ENCODE peak calls at places on chromosomes 11 and 22, in six cellular contexts. K, N, Z, E, H and D are unnamed samples.
A peak's percentile ranks its signal among the peaks of the same experiment; 100 is the strongest.

GRCh38 chr11:118618115-118618990 is 10.9 kb downstream of the PHLDB1 start:
- DNase-seq in N (peak; percentile 84), E (peak; percentile 83), K (peak; percentile 94), Z (peak; percentile 61), H (no peak), D (peak; percentile 89)

GRCh38 chr11:46380340-46381045 is 976 bp upstream of the MDK start:
- DNase-seq in Z (no peak), K (peak; percentile 49), H (no peak), N (peak; percentile 87), E (peak; percentile 82), D (no peak)

GRCh38 chr11:116830184-116830912 is 641 bp downstream of the APOC3 start:
- DNase-seq in K (no peak), E (no peak), N (no peak), Z (no peak), H (no peak), D (no peak)

GRCh38 chr22:29820941-29821789 is 16.9 kb downstream of the ASCC2 start:
- DNase-seq in E (peak; percentile 93), K (peak; percentile 99), N (no peak), Z (no peak), H (no peak), D (peak; percentile 100)

GRCh38 chr11:69397732-69398131 is 83.7 kb upstream of the LINC01488 start:
- DNase-seq in E (peak; percentile 1), H (no peak), N (no peak), K (no peak), Z (no peak), D (no peak)

GRCh38 chr11:105781807-105782206 is 171.9 kb downstream of the GRIA4 start:
- DNase-seq in K (no peak), E (no peak), Z (no peak), H (no peak), N (no peak), D (no peak)

GRCh38 chr11:88103337-88104206 is 71.7 kb downstream of the RAB38 start:
- DNase-seq in E (no peak), Z (no peak), H (no peak), K (peak; percentile 73), N (no peak), D (peak; percentile 40)

GRCh38 chr11:75033916-75034315 is 45.2 kb downstream of the NEU3 start:
- DNase-seq in K (no peak), Z (no peak), E (no peak), N (no peak), H (peak; percentile 64), D (no peak)

GRCh38 chr22:29626497-29627195 is 23.2 kb downstream of the NF2 start:
- DNase-seq in E (no peak), Z (no peak), N (no peak), K (peak; percentile 81), H (no peak), D (peak; percentile 96)

GRCh38 chr22:31578171-31578570 is 81.8 kb downstream of the SFI1 start:
- DNase-seq in Z (no peak), E (no peak), N (no peak), K (no peak), H (no peak), D (no peak)

GRCh38 chr11:10934293-10934850 is 76.5 kb upstream of the ZBED5 start:
- DNase-seq in Z (no peak), K (no peak), E (no peak), H (no peak), N (no peak), D (no peak)

GRCh38 chr11:61971177-61972111 is 4.0 kb upstream of the FTH1 start:
- DNase-seq in K (peak; percentile 100), N (peak; percentile 99), E (peak; percentile 98), Z (peak; percentile 90), H (peak; percentile 98), D (peak; percentile 100)

GRCh38 chr11:111637885-111638284 is 35.6 kb downstream of the SIK2 start:
- DNase-seq in N (no peak), Z (no peak), E (no peak), H (no peak), K (no peak), D (no peak)

GRCh38 chr11:10930224-10930960 is 72.5 kb upstream of the ZBED5 start:
- DNase-seq in K (peak; percentile 34), N (no peak), Z (no peak), E (peak; percentile 34), H (no peak), D (peak; percentile 43)

GRCh38 chr11:31779268-31779879 is 31.7 kb downstream of the PAX6 start:
- DNase-seq in E (no peak), Z (no peak), H (no peak), K (no peak), N (no peak), D (peak; percentile 73)

GRCh38 chr22:37951305-37951704 is 2.1 kb downstream of the C22orf23 start:
- DNase-seq in Z (no peak), N (no peak), K (no peak), E (no peak), H (no peak), D (no peak)

GRCh38 chr11:84518601-84519183 is 1108.5 kb downstream of the DLG2 start:
- DNase-seq in H (no peak), K (no peak), Z (no peak), N (no peak), E (no peak), D (no peak)

GRCh38 chr11:15123849-15124248 is 9.1 kb downstream of the INSC start:
- DNase-seq in Z (no peak), H (no peak), N (no peak), K (peak; percentile 47), E (no peak), D (peak; percentile 73)

GRCh38 chr11:118106789-118107335 is 20.1 kb upstream of the SMIM35 start:
- DNase-seq in Z (no peak), H (no peak), K (no peak), N (no peak), E (no peak), D (peak; percentile 4)

GRCh38 chr11:64878223-64878493 is 263 bp downstream of the EHD1 start:
- DNase-seq in K (no peak), H (no peak), N (no peak), E (no peak), Z (no peak), D (no peak)

GRCh38 chr22:47605886-47606285 is 843.4 kb downstream of the TBC1D22A start:
- DNase-seq in Z (peak; percentile 9), N (peak; percentile 5), H (no peak), E (no peak), K (no peak), D (no peak)

GRCh38 chr11:118924591-118925585 is 838 bp downstream of the BCL9L start:
- DNase-seq in H (peak; percentile 86), Z (no peak), E (peak; percentile 75), N (peak; percentile 73), K (peak; percentile 49), D (peak; percentile 39)

GRCh38 chr11:117334896-117335295 is 7.2 kb downstream of the CEP164 start:
- DNase-seq in N (no peak), Z (no peak), E (no peak), H (no peak), K (no peak), D (no peak)

GRCh38 chr22:23915230-23915754 is 21.1 kb downstream of the MIF start:
- DNase-seq in H (peak; percentile 36), K (no peak), Z (no peak), E (no peak), N (no peak), D (no peak)

GRCh38 chr22:37801946-37802309 is 5.8 kb upstream of the GCAT start:
- DNase-seq in K (no peak), E (no peak), Z (no peak), N (no peak), H (no peak), D (no peak)

GRCh38 chr11:61814242-61814957 is 2.4 kb downstream of the FADS1 start:
- DNase-seq in K (peak; percentile 40), H (no peak), Z (no peak), N (no peak), E (peak; percentile 60), D (no peak)

GRCh38 chr11:113644605-113645004 is 61.5 kb downstream of the TMPRSS5 start:
- DNase-seq in H (no peak), Z (no peak), K (peak; percentile 5), E (no peak), N (no peak), D (no peak)

GRCh38 chr11:66701432-66702240 is 23.9 kb upstream of the RBM4B start:
- DNase-seq in H (no peak), E (no peak), K (no peak), N (no peak), Z (no peak), D (peak; percentile 4)

GRCh38 chr11:36449566-36450390 is 60.3 kb downstream of the TRAF6 start:
- DNase-seq in Z (no peak), K (peak; percentile 31), N (peak; percentile 56), E (no peak), H (no peak), D (peak; percentile 24)

GRCh38 chr11:117706322-117706814 is 90.6 kb downstream of the DSCAML1 start:
- DNase-seq in H (no peak), N (no peak), Z (no peak), K (no peak), E (no peak), D (no peak)

DNA sequence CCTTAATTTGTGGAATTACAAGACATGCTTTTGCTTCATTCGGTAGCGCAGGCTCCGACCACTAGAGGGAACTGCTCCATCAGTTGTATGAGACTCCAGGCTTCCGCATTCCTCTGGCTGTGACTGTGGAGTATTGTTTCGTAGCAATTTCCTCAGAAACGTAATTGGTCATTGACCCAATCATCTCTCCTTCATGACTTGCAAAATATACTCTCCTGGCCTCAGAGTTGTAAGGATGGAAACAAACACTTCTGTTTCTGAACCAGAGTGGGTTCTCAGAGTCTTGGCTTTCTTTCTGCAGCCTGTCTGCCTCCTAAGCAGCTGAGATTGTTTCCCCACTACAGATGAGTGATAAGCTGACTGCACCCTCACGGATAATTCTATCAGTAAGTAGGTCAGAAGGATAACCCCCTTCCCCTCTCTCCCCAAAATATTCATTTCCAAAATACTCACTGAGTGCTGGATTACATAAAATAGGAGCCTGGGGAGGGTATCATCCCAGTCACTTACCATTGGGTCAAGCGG is 146.8 kb upstream of the ZC3H12C start:
- DNase-seq in N (peak; percentile 89), K (peak; percentile 98), E (peak; percentile 90), H (peak; percentile 92), Z (peak; percentile 68), D (peak; percentile 99)
- TF ChIP-seq CTCF in N (peak; percentile 88), K (peak; percentile 93), E (peak; percentile 94), H (peak; percentile 97), Z (peak; percentile 91), D (peak; percentile 96)

GRCh38 chr11:22471405-22471804 is 133.2 kb downstream of the SLC17A6 start:
- DNase-seq in K (no peak), Z (no peak), H (no peak), N (no peak), E (no peak), D (no peak)
- TF ChIP-seq CTCF in K (no peak), Z (no peak), H (no peak), N (no peak), E (no peak), D (no peak)

DNA sequence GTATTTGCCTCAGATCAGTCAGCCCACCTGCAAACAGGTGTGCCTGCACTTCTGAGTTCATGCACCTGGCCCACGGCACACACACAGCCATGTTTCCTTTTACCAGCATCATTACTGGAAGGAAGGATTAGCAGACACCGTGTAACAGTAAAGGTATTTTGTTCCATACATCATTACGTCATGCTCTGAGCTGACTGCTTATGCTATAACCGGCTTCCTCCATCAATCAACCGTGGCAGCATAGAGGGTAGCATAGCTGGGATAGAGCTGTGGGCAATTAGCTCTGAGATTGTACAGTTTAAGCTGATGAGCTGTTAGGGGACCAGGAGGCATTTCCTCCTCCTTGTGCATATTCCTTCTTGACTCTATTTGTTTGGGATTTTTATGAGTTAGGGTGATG is 102.4 kb downstream of the ME3 start:
- DNase-seq in E (no peak), K (no peak), N (no peak), Z (no peak), H (no peak), D (no peak)
- TF ChIP-seq CTCF in E (no peak), K (no peak), N (no peak), Z (no peak), H (no peak), D (no peak)

GRCh38 chr11:125423247-125423849 is 72.7 kb downstream of the FEZ1 start:
- DNase-seq in H (no peak), Z (no peak), N (no peak), K (no peak), E (no peak), D (no peak)
- TF ChIP-seq CTCF in H (peak; percentile 47), Z (no peak), N (no peak), K (peak; percentile 28), E (peak; percentile 19), D (peak; percentile 27)